ENCODE peak calls at places on chromosome 4, in nine cellular contexts. S is CD8-positive, alpha-beta memory T cell; Y is foreskin fibroblast; E is ELR; T is NCI-H1417; R is activated T-cell treated with anti-CD3 and anti-CD28 coated beads, Interleukin-2, amount 50 U/mL, for 4 hours; U is AG08396; D is H9; N is SW480. Z is an unnamed sample.

GRCh38 chr4:107034982-107035710 is 967 bp downstream of the DKK2 start:
- DNase-seq in N (no peak), Y (peak), T (peak), E (peak), D (peak), U (peak), R (no peak), S (peak), Z (peak)

GRCh38 chr4:31613946-31614623 is 893.9 kb downstream of the PCDH7 start:
- DNase-seq in R (no peak), T (peak), U (no peak), E (peak), D (peak), S (no peak), Y (no peak), N (peak), Z (no peak)

GRCh38 chr4:78356251-78356650 is 195.3 kb upstream of the ANXA3 start:
- DNase-seq in Y (no peak), U (no peak), D (no peak), T (no peak), R (no peak), E (no peak), N (no peak), S (no peak), Z (no peak)

GRCh38 chr4:183026701-183027100 is 72.4 kb upstream of the WWC2 start:
- DNase-seq in D (no peak), T (no peak), R (no peak), N (no peak), S (no peak), Y (no peak), E (no peak), U (no peak), Z (no peak)

GRCh38 chr4:103915224-103915869 is 195.6 kb upstream of the TACR3 start:
- DNase-seq in D (no peak), N (peak), S (no peak), U (peak), Y (peak), T (peak), R (no peak), E (peak), Z (no peak)

GRCh38 chr4:33060873-33061542 is 2340.8 kb downstream of the PCDH7 start:
- DNase-seq in T (peak), D (peak), Y (peak), U (no peak), E (peak), N (peak), R (no peak), S (no peak), Z (peak)

GRCh38 chr4:139838811-139839210 is 173.2 kb downstream of the MGST2 start:
- DNase-seq in Y (peak), U (no peak), T (no peak), E (no peak), S (no peak), R (no peak), N (no peak), D (no peak), Z (no peak)

GRCh38 chr4:89681219-89681618 is 155.7 kb downstream of the SNCA start:
- DNase-seq in Y (no peak), N (peak), T (peak), D (peak), U (no peak), S (no peak), R (no peak), E (no peak), Z (no peak)

GRCh38 chr4:768076-768475 is 57.9 kb downstream of the CPLX1 start:
- DNase-seq in U (no peak), E (no peak), R (no peak), Y (no peak), N (no peak), D (no peak), S (no peak), T (no peak), Z (no peak)

GRCh38 chr4:84803720-84804119 is 162.8 kb downstream of the WDFY3 start:
- DNase-seq in R (no peak), D (no peak), E (peak), T (no peak), S (no peak), N (no peak), U (no peak), Y (peak), Z (no peak)

GRCh38 chr4:90845777-90846176 is 718.6 kb downstream of the CCSER1 start:
- DNase-seq in N (no peak), U (no peak), D (no peak), S (no peak), T (peak), E (no peak), Y (no peak), R (no peak), Z (no peak)

GRCh38 chr4:98605216-98605615 is 53.2 kb downstream of the TSPAN5 start:
- DNase-seq in N (no peak), Y (peak), R (no peak), U (peak), S (no peak), D (no peak), E (peak), T (no peak), Z (peak)

GRCh38 chr4:108980455-108981239 is 217.8 kb upstream of the ETNPPL start:
- DNase-seq in S (no peak), E (no peak), N (no peak), T (no peak), D (no peak), Y (no peak), U (no peak), R (no peak), Z (no peak)

GRCh38 chr4:75924309-75924708 is 16.5 kb downstream of the NAAA start:
- DNase-seq in U (no peak), N (no peak), Y (no peak), D (no peak), R (no peak), T (peak), E (no peak), S (no peak), Z (no peak)

GRCh38 chr4:168177546-168178149 is 85.3 kb downstream of the ANXA10 start:
- DNase-seq in T (peak), R (no peak), N (no peak), U (no peak), Y (no peak), D (no peak), S (no peak), E (no peak), Z (no peak)

GRCh38 chr4:182337366-182337765 is 94.2 kb downstream of the TENM3 start:
- DNase-seq in S (no peak), Y (no peak), E (no peak), U (no peak), R (no peak), N (no peak), T (no peak), D (no peak), Z (no peak)

GRCh38 chr4:1344696-1345095 is 2.3 kb upstream of the UVSSA start:
- DNase-seq in E (no peak), U (no peak), N (no peak), D (no peak), R (no peak), Y (no peak), T (no peak), S (no peak), Z (no peak)

GRCh38 chr4:139540161-139540560 is 15.9 kb downstream of the SETD7 start:
- DNase-seq in D (no peak), N (no peak), R (no peak), Y (no peak), T (no peak), E (no peak), U (no peak), S (no peak), Z (no peak)

GRCh38 chr4:74942251-74942917 is 9.5 kb downstream of the PARM1 start:
- DNase-seq in U (no peak), T (no peak), R (no peak), S (no peak), N (no peak), D (no peak), Y (no peak), E (peak), Z (no peak)

GRCh38 chr4:48639816-48640215 is 140.3 kb downstream of the FRYL start:
- DNase-seq in N (no peak), T (no peak), Y (no peak), S (no peak), U (no peak), R (no peak), E (no peak), D (no peak), Z (no peak)

GRCh38 chr4:144574509-144574908 is 71.4 kb upstream of the HHIP start:
- DNase-seq in U (no peak), T (no peak), S (no peak), N (no peak), D (no peak), R (no peak), E (no peak), Y (no peak), Z (no peak)

GRCh38 chr4:56315543-56315942 is 71.7 kb downstream of the AASDH start:
- DNase-seq in R (no peak), D (no peak), T (no peak), S (no peak), E (no peak), N (no peak), U (no peak), Y (no peak), Z (no peak)

GRCh38 chr4:119136541-119136940 is 909 bp downstream of the MYOZ2 start:
- DNase-seq in T (no peak), S (no peak), Y (peak), E (peak), U (no peak), D (no peak), R (no peak), N (peak), Z (no peak)

GRCh38 chr4:177573487-177573886 is 131.2 kb upstream of the AGA start:
- DNase-seq in R (no peak), N (peak), D (no peak), S (no peak), T (no peak), Y (peak), U (peak), E (peak), Z (no peak)

GRCh38 chr4:126916626-126917140 is 716.1 kb upstream of the INTU start:
- DNase-seq in U (peak), Y (peak), S (no peak), R (no peak), N (no peak), T (no peak), D (no peak), E (peak), Z (no peak)

GRCh38 chr4:79331126-79331876 is 5.4 kb upstream of the NAA11 start:
- DNase-seq in N (no peak), Y (no peak), D (no peak), T (peak), S (no peak), R (no peak), U (no peak), E (no peak), Z (no peak)

GRCh38 chr4:139558235-139559094 is 2.4 kb upstream of the SETD7 start:
- DNase-seq in E (no peak), T (peak), S (no peak), R (no peak), Y (no peak), D (no peak), U (no peak), N (no peak), Z (peak)

GRCh38 chr4:40311811-40312346 is 23.3 kb upstream of the CHRNA9 start:
- DNase-seq in S (peak), E (no peak), Y (no peak), U (no peak), D (no peak), N (no peak), R (no peak), T (no peak), Z (peak)

GRCh38 chr4:40185830-40186664 is 10.8 kb upstream of the RHOH start:
- DNase-seq in S (no peak), Y (peak), U (no peak), R (no peak), D (no peak), E (peak), N (no peak), T (peak), Z (no peak)